ENCODE peak calls at places on chromosome 15, in six cellular contexts. F is neural crest cell, K is GM13977, W is AG04450, P is astrocyte of the cerebellum, J is pancreas. T is an unnamed sample.

GRCh38 chr15:35540885-35541284 is 5.1 kb downstream of the DPH6 start:
- DNase-seq in J (no peak), W (peak), K (no peak), F (no peak), P (no peak), T (no peak)

GRCh38 chr15:75348034-75348562 is 1.3 kb downstream of the NEIL1 start:
- DNase-seq in F (no peak), P (no peak), K (peak), J (no peak), W (no peak), T (peak)

GRCh38 chr15:59764775-59765174 is 75.7 kb upstream of the BNIP2 start:
- DNase-seq in P (no peak), W (no peak), J (no peak), K (no peak), F (no peak), T (no peak)

GRCh38 chr15:74767167-74768098 is 14.4 kb upstream of the CSK start:
- DNase-seq in W (no peak), K (no peak), F (no peak), P (no peak), J (no peak), T (no peak)

GRCh38 chr15:96230557-96231181 is 99.8 kb upstream of the NR2F2 start:
- DNase-seq in P (no peak), J (no peak), W (no peak), F (no peak), K (no peak), T (no peak)

GRCh38 chr15:99578809-99579208 is 13.0 kb downstream of the MEF2A start:
- DNase-seq in W (no peak), P (no peak), J (no peak), F (no peak), K (no peak), T (no peak)

GRCh38 chr15:31212286-31212685 is 110.8 kb upstream of the TRPM1 start:
- DNase-seq in J (no peak), K (no peak), W (no peak), P (no peak), F (no peak), T (no peak)

GRCh38 chr15:56996746-56997470 is 78.5 kb downstream of the TCF12 start:
- DNase-seq in W (no peak), J (no peak), F (no peak), K (no peak), P (no peak), T (no peak)

GRCh38 chr15:91224750-91225380 is 124.8 kb downstream of the SV2B start:
- DNase-seq in K (peak), F (peak), J (no peak), W (no peak), P (no peak), T (peak)

GRCh38 chr15:78007965-78008886 is 69.3 kb downstream of the TBC1D2B start:
- DNase-seq in F (no peak), P (peak), K (no peak), J (peak), W (peak), T (peak)

GRCh38 chr15:70197945-70198361 is 100.2 kb upstream of the TLE3 start:
- DNase-seq in F (no peak), P (no peak), K (no peak), J (no peak), W (no peak), T (peak)

GRCh38 chr15:40046721-40047412 is 7.9 kb upstream of the SRP14 start:
- DNase-seq in K (no peak), W (no peak), F (no peak), J (no peak), P (no peak), T (no peak)

GRCh38 chr15:91040851-91041250 is 18.5 kb upstream of the VPS33B start:
- DNase-seq in K (no peak), P (no peak), F (no peak), J (no peak), W (no peak), T (no peak)

GRCh38 chr15:39088186-39088585 is 492.7 kb upstream of the THBS1 start:
- DNase-seq in F (no peak), K (no peak), W (no peak), P (no peak), J (no peak), T (no peak)

GRCh38 chr15:61138151-61138550 is 91.0 kb downstream of the RORA start:
- DNase-seq in K (no peak), W (no peak), F (no peak), P (no peak), J (no peak), T (no peak)

GRCh38 chr15:39172380-39173281 is 408.2 kb upstream of the THBS1 start:
- DNase-seq in P (peak), W (no peak), F (no peak), J (peak), K (no peak), T (peak)

GRCh38 chr15:76333720-76334437 is 2.7 kb upstream of the ISL2 start:
- DNase-seq in F (no peak), W (no peak), K (peak), P (no peak), J (no peak), T (peak)

GRCh38 chr15:62099171-62099601 is 32.4 kb downstream of the C2CD4A start:
- DNase-seq in F (no peak), P (no peak), J (peak), K (no peak), W (no peak), T (no peak)

GRCh38 chr15:49645937-49646336 is 25.1 kb downstream of the DTWD1 start:
- DNase-seq in W (no peak), F (no peak), J (peak), P (peak), K (no peak), T (no peak)

GRCh38 chr15:43150171-43150929 is 17.0 kb downstream of the TMEM62 start:
- DNase-seq in K (no peak), P (no peak), J (no peak), F (no peak), W (peak), T (no peak)

GRCh38 chr15:58269455-58270414 is 131.6 kb downstream of the AQP9 start:
- DNase-seq in K (peak), J (peak), F (peak), W (peak), P (peak), T (peak)

GRCh38 chr15:80953953-80954778 is 35.5 kb downstream of the MESD start:
- DNase-seq in J (no peak), K (no peak), F (no peak), P (no peak), W (no peak), T (no peak)

GRCh38 chr15:23497710-23498111 is 50.7 kb upstream of the GOLGA6L2 start:
- DNase-seq in K (no peak), W (no peak), P (no peak), F (peak), J (no peak), T (no peak)

GRCh38 chr15:22811640-22812039 is 25.2 kb downstream of the NIPA1 start:
- DNase-seq in J (peak), K (no peak), W (no peak), P (no peak), F (peak), T (peak)

GRCh38 chr15:74234598-74234875 is 1.6 kb upstream of the CCDC33 start:
- DNase-seq in J (no peak), P (no peak), W (no peak), K (no peak), F (no peak), T (no peak)

GRCh38 chr15:67601008-67601620 is 58.6 kb downstream of the MAP2K5 start:
- DNase-seq in J (no peak), F (no peak), P (no peak), W (no peak), K (no peak), T (no peak)

GRCh38 chr15:47407692-47408091 is 309.6 kb upstream of the SEMA6D start:
- DNase-seq in F (no peak), K (no peak), W (no peak), J (no peak), P (no peak), T (no peak)

GRCh38 chr15:67050062-67050461 is 15.3 kb upstream of the SMAD3 start:
- DNase-seq in F (no peak), K (no peak), P (no peak), W (no peak), J (no peak), T (no peak)

GRCh38 chr15:58546635-58547627 is 115.1 kb downstream of the LIPC start:
- DNase-seq in W (peak), J (peak), F (no peak), K (no peak), P (peak), T (peak)

GRCh38 chr15:50353251-50353998 is 1.6 kb downstream of the GABPB1 start:
- DNase-seq in J (no peak), F (no peak), K (peak), W (peak), P (peak), T (no peak)

GRCh38 chr15:69523010-69524001 is 70.7 kb downstream of the RPLP1 start:
- DNase-seq in J (peak), K (peak), F (peak), W (peak), P (peak), T (peak)

GRCh38 chr15:80072285-80072684 is 12.8 kb downstream of the ZFAND6 start:
- DNase-seq in J (peak), F (no peak), K (peak), W (peak), P (peak), T (peak)

GRCh38 chr15:50051811-50052419 is 67.1 kb downstream of the ATP8B4 start:
- DNase-seq in J (peak), F (peak), P (peak), K (no peak), W (peak), T (peak)

GRCh38 chr15:95598456-95598855 is 732.0 kb upstream of the NR2F2 start:
- DNase-seq in W (no peak), P (no peak), K (no peak), J (no peak), F (no peak), T (no peak)

GRCh38 chr15:68335655-68336054 is 58.1 kb downstream of the FEM1B start:
- DNase-seq in K (no peak), P (no peak), J (no peak), F (no peak), W (no peak), T (no peak)

GRCh38 chr15:62344806-62345539 is 179.9 kb upstream of the C2CD4B start:
- DNase-seq in W (peak), F (peak), K (peak), P (peak), J (peak), T (peak)

GRCh38 chr15:89851665-89852341 is 37.2 kb upstream of the ANPEP start:
- DNase-seq in F (no peak), J (no peak), P (no peak), K (peak), W (no peak), T (no peak)

DNA sequence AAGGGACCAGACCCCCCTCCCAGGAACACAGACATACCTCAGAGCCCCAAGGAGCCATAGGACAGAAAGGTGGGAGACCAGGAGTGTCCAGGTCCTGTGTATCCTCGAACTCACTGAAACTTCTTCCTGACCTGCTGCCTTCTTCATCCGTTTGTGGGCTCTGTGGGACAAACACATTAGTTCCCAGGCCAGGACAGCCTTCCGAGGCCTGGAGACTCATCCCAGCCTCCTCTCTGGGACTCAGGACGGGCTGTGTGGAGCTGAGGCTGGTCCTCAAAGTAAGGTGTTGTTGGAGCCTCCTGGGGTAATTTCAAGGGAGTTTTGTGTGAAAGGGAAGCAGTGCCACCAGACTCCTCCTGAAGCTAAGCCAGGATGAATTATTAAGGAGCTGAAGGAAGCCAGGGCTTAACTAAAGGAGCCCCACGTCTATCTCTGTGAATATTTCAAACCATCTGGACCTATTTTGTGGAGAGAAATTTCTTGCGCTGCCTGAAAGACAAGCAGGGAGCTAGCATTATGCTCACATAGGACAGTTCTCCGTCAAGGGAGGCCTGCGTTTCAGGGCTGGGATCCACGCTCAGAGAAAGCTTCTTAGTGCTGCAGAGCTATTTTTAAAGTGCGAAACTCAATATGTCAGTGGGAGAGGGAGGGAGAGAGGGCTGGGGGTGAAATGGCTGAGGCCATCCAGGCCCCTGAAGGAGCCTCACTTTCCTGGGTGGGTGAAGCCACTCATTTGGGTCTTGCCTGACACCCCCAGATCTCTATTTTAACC is 29.8 kb upstream of the PLA2G4E start:
- DNase-seq in W (no peak), K (no peak), P (no peak), F (no peak), J (no peak), T (no peak)
- TF ChIP-seq CTCF in W (no peak), K (no peak), P (no peak), F (no peak), J (no peak), T (no peak)

GRCh38 chr15:64923546-64923945 is 11.8 kb downstream of the ANKDD1A start:
- DNase-seq in P (no peak), J (no peak), K (no peak), F (no peak), W (no peak), T (no peak)
- TF ChIP-seq CTCF in P (no peak), J (no peak), K (no peak), F (no peak), W (no peak), T (no peak)

DNA sequence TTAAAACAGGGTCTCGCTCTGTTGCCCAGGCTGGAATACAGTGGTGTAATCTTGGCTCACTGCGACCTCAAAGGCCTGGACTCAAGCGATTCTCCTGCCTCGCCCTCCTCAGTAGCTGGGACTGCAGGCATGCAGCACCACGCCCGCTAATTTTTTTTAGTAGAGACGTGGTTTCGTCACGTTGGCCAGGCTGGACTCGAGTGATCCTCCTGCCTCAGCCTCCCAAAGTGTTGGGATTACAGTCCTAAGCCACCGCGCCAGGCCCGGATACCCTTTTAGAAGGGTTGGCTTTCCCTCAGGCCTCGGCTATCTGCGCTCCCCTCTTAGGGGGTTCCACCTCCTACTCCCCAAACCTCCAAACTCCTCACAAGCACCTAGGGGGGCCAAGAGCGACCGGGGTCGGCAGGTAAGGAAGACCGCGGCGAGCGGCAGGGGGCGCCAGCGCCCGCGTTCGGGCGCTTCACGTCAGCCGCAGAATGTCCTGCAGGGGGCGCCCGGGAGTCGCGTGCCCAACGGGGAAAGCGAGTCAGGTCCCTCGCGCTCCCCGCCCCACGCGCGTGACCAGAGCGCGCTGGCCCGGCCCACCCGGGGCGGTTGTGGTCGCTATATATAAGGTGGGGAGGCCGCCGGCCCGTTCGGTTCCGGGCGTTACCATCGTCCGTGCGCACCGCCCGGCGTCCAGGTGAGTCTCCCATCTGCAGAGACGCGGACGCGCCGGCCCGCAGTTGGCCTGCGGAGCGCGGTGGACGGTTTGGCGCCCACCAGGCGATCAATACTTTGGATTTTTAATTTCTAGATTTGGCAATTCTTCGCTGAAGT is 51.8 kb upstream of the GATM start:
- DNase-seq in J (peak), P (peak), W (peak), K (peak), F (peak), T (peak)
- TF ChIP-seq CTCF in J (peak), P (peak), W (peak), K (peak), F (peak), T (peak)

GRCh38 chr15:88249220-88249619 is 7.3 kb downstream of the NTRK3 start:
- DNase-seq in F (no peak), P (no peak), J (no peak), W (no peak), K (no peak), T (no peak)
- TF ChIP-seq CTCF in F (no peak), P (no peak), J (no peak), W (no peak), K (no peak), T (no peak)

DNA sequence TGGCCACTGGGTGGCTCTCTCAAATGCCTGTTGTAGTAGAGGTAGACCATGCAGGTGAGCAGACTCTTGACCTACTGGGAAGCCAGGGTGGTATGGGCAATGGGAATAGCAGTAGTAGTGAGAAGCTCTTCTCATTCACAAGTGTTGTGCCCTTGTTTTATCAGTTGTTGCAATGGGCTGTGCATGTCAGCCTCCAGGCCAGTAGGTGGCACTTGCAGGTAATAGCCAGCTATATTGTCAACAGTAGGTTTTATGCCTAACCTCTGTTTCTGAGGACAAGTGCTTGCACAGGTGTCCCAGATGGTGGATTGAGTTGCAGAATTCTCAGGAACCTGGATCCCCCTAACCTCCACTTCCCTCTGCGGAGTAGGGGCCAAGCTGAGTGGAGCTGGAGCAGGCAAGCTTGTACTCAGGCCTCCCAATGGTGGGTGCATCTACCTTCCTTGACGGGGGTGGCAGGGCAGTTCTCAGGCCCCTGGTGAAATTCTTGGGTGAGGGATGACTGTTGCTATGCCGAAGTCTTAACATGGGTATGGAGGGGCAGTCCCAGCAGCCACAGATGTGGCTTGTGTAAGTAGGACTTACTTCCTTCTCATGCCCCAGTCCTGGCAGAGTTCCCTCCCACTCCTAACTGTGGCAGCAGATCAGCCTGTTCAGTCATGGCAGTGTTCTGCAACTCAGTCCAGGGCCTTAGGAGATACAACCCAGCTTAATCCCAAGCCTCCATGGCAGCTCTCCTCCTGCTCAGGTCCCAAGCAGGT is 104.3 kb downstream of the NEO1 start:
- DNase-seq in W (no peak), K (no peak), P (no peak), F (no peak), J (no peak), T (no peak)
- TF ChIP-seq CTCF in W (no peak), K (no peak), P (no peak), F (no peak), J (no peak), T (no peak)

GRCh38 chr15:44537728-44538240 is 837 bp downstream of the EIF3J start:
- DNase-seq in P (no peak), W (no peak), K (peak), J (no peak), F (no peak), T (no peak)
- TF ChIP-seq CTCF in P (no peak), W (no peak), K (no peak), J (no peak), F (peak), T (no peak)

GRCh38 chr15:55284461-55284860 is 5.2 kb downstream of the RAB27A start:
- DNase-seq in W (no peak), F (no peak), P (no peak), K (no peak), J (no peak), T (no peak)

GRCh38 chr15:55290361-55291057 is 896 bp upstream of the RAB27A start:
- DNase-seq in F (peak), J (peak), W (peak), P (peak), K (peak), T (peak)

GRCh38 chr15:55288006-55288717 is 1.5 kb downstream of the RAB27A start:
- DNase-seq in P (no peak), J (no peak), W (no peak), F (no peak), K (no peak), T (no peak)

GRCh38 chr15:55289011-55289572 is 521 bp downstream of the RAB27A start:
- DNase-seq in K (peak), W (no peak), P (no peak), F (no peak), J (peak), T (peak)

GRCh38 chr15:55289573-55290360 is at the start of gene RAB27A:
- DNase-seq in J (peak), P (no peak), K (peak), F (peak), W (no peak), T (peak)
- TF ChIP-seq CTCF in J (no peak), P (no peak), K (no peak), F (no peak), W (no peak), T (no peak)